ENCODE peak calls at places on chromosome 10, in seven cellular contexts. V, M, F, C, P, B and T are unnamed samples.

GRCh38 chr10:9596368-9596920 is 1421.2 kb upstream of the CELF2 start:
- DNase-seq in F (no peak), B (no peak), C (no peak), V (no peak), P (no peak), M (no peak), T (no peak)

GRCh38 chr10:71974489-71975011 is 10.4 kb downstream of the CHST3 start:
- DNase-seq in M (no peak), V (no peak), P (peak), B (no peak), C (peak), F (no peak), T (no peak)

GRCh38 chr10:43226851-43227845 is 39.7 kb downstream of the RASGEF1A start:
- DNase-seq in B (no peak), F (peak), M (no peak), P (peak), C (no peak), V (no peak), T (no peak)

GRCh38 chr10:78579586-78579985 is 489.2 kb upstream of the ZMIZ1 start:
- DNase-seq in C (no peak), F (no peak), V (no peak), M (no peak), B (no peak), P (no peak), T (no peak)

GRCh38 chr10:94186722-94187121 is 176.0 kb downstream of the NOC3L start:
- DNase-seq in P (no peak), B (no peak), F (no peak), V (no peak), C (no peak), M (no peak), T (no peak)

GRCh38 chr10:24953350-24954074 is 1.1 kb upstream of the PRTFDC1 start:
- DNase-seq in M (no peak), B (no peak), P (no peak), F (no peak), C (no peak), V (no peak), T (no peak)

GRCh38 chr10:58275908-58276307 is 6.9 kb downstream of the CISD1 start:
- DNase-seq in M (no peak), B (no peak), V (no peak), P (no peak), F (no peak), C (no peak), T (no peak)

GRCh38 chr10:5570007-5570655 is 45.4 kb downstream of the CALML3 start:
- DNase-seq in V (no peak), C (no peak), F (peak), P (no peak), B (no peak), M (no peak), T (no peak)